ENCODE peak calls at places on chromosomes 1 and 21, in seven cellular contexts. Q, S, A, X, I, V and J are unnamed samples.

GRCh38 chr1:19734472-19734999 is 65.2 kb downstream of the TMCO4 start:
- DNase-seq in V (no peak), A (no peak), I (no peak), Q (no peak), X (peak), S (no peak), J (no peak)

GRCh38 chr1:2786329-2787162 is 14.9 kb downstream of the TTC34 start:
- DNase-seq in Q (peak), A (no peak), X (no peak), V (peak), I (peak), S (peak), J (no peak)

GRCh38 chr1:207964195-207964966 is 53.5 kb upstream of the CD34 start:
- DNase-seq in A (no peak), Q (peak), X (no peak), V (no peak), I (no peak), S (no peak), J (no peak)

GRCh38 chr1:203117611-203118575 is 9.6 kb upstream of the ADORA1 start:
- DNase-seq in I (no peak), X (peak), Q (peak), A (no peak), S (peak), V (no peak), J (no peak)

GRCh38 chr1:53693773-53694717 is 44.9 kb downstream of the GLIS1 start:
- DNase-seq in S (no peak), I (no peak), A (peak), V (no peak), X (peak), Q (peak), J (no peak)

GRCh38 chr1:246214708-246215504 is 292.2 kb downstream of the SMYD3 start:
- DNase-seq in Q (peak), A (peak), S (no peak), V (no peak), X (peak), I (no peak), J (no peak)

GRCh38 chr1:212485895-212486590 is 53.3 kb downstream of the NENF start:
- DNase-seq in I (no peak), S (no peak), A (peak), X (peak), V (no peak), Q (peak), J (no peak)

GRCh38 chr1:89557443-89557820 is 32.8 kb downstream of the LRRC8B start:
- DNase-seq in X (no peak), A (no peak), V (no peak), I (no peak), S (no peak), Q (no peak), J (no peak)

GRCh38 chr1:13667696-13668095 is 32.3 kb upstream of the PRDM2 start:
- DNase-seq in Q (no peak), A (no peak), X (no peak), V (no peak), S (no peak), I (no peak), J (no peak)

GRCh38 chr1:6245869-6246496 is 2.0 kb downstream of the HES3 start:
- DNase-seq in A (no peak), V (no peak), Q (peak), X (peak), I (peak), S (peak), J (no peak)

GRCh38 chr1:1020415-1021009 is 592 bp downstream of the AGRN start:
- DNase-seq in V (no peak), Q (peak), A (no peak), S (no peak), X (peak), I (no peak), J (no peak)

GRCh38 chr1:83043192-83043591 is 955.7 kb downstream of the TTLL7 start:
- DNase-seq in V (no peak), S (no peak), Q (no peak), A (no peak), X (no peak), I (no peak), J (no peak)

GRCh38 chr1:46643368-46643775 is 24.8 kb downstream of the ATPAF1 start:
- DNase-seq in A (peak), Q (peak), I (no peak), X (peak), S (no peak), V (no peak), J (no peak)

GRCh38 chr1:69485616-69486015 is 82.1 kb upstream of the LRRC7 start:
- DNase-seq in Q (peak), X (no peak), S (no peak), I (no peak), A (no peak), V (no peak), J (no peak)

GRCh38 chr1:65065535-65066378 is 82.2 kb upstream of the AK4 start:
- DNase-seq in Q (peak), V (no peak), S (no peak), I (no peak), A (no peak), X (peak), J (no peak)

GRCh38 chr1:6600410-6601048 is 2.1 kb downstream of the KLHL21 start:
- DNase-seq in I (no peak), V (no peak), A (no peak), S (no peak), Q (peak), X (no peak), J (no peak)

GRCh38 chr1:106289265-106289664 is 767.2 kb upstream of the PRMT6 start:
- DNase-seq in Q (no peak), X (no peak), A (no peak), I (no peak), S (no peak), V (no peak), J (no peak)

GRCh38 chr1:196380311-196380710 is 227.9 kb downstream of the KCNT2 start:
- DNase-seq in A (no peak), S (no peak), Q (no peak), I (no peak), V (no peak), X (no peak), J (no peak)

GRCh38 chr1:1040004-1040991 is 20.4 kb downstream of the AGRN start:
- DNase-seq in V (peak), Q (peak), X (peak), A (no peak), S (peak), I (peak), J (peak)

GRCh38 chr1:76121850-76122249 is 47.3 kb downstream of the ST6GALNAC3 start:
- DNase-seq in X (no peak), A (no peak), V (no peak), Q (no peak), I (no peak), S (no peak), J (no peak)

GRCh38 chr1:178101654-178102053 is 7.8 kb downstream of the RASAL2 start:
- DNase-seq in X (no peak), Q (peak), I (no peak), A (no peak), V (no peak), S (no peak), J (no peak)

GRCh38 chr21:24436236-24436635 is 1171.0 kb downstream of the MRPL39 start:
- DNase-seq in X (no peak), I (no peak), Q (no peak), A (no peak), V (no peak), S (no peak), J (no peak)

GRCh38 chr1:245986404-245987221 is 520.5 kb downstream of the SMYD3 start:
- DNase-seq in X (peak), V (no peak), S (no peak), Q (peak), I (no peak), A (peak), J (no peak)

GRCh38 chr21:43916691-43917514 is 51.9 kb downstream of the AGPAT3 start:
- DNase-seq in A (no peak), I (peak), V (peak), S (peak), Q (no peak), X (no peak), J (no peak)